ENCODE peak calls at places on chromosomes 6 and 20, in four cellular contexts. One of them, this sample, is unnamed.

GRCh38 chr20:13279171-13279570 is 58.1 kb downstream of the ISM1 start:
- DNase-seq in nephron progenitor cell: no peak
- DNase-seq in fibroblast of villous mesenchyme: no peak
- DNase-seq in endothelial cell: no peak
- DNase-seq in this sample: no peak

GRCh38 chr6:50826803-50827202 is 8.1 kb downstream of the TFAP2B start:
- DNase-seq in nephron progenitor cell: no peak
- DNase-seq in fibroblast of villous mesenchyme: no peak
- DNase-seq in endothelial cell: no peak
- DNase-seq in this sample: no peak

GRCh38 chr6:33314515-33314942 is 651 bp upstream of the TAPBP start:
- DNase-seq in nephron progenitor cell: peak; percentile 40
- DNase-seq in fibroblast of villous mesenchyme: peak; percentile 92
- DNase-seq in endothelial cell: peak; percentile 51
- DNase-seq in this sample: no peak

GRCh38 chr6:120764312-120764711 is 570.0 kb downstream of the TBC1D32 start:
- DNase-seq in nephron progenitor cell: no peak
- DNase-seq in fibroblast of villous mesenchyme: no peak
- DNase-seq in endothelial cell: no peak
- DNase-seq in this sample: no peak

GRCh38 chr6:127939442-127940066 is 38.7 kb upstream of the THEMIS start:
- DNase-seq in nephron progenitor cell: no peak
- DNase-seq in fibroblast of villous mesenchyme: peak; percentile 21
- DNase-seq in endothelial cell: no peak
- DNase-seq in this sample: no peak

GRCh38 chr20:58421497-58421850 is 32.4 kb downstream of the VAPB start:
- DNase-seq in nephron progenitor cell: no peak
- DNase-seq in fibroblast of villous mesenchyme: no peak
- DNase-seq in endothelial cell: no peak
- DNase-seq in this sample: no peak

GRCh38 chr6:166413491-166413951 is 30.8 kb upstream of the MPC1 start:
- DNase-seq in nephron progenitor cell: no peak
- DNase-seq in fibroblast of villous mesenchyme: no peak
- DNase-seq in endothelial cell: no peak
- DNase-seq in this sample: no peak

GRCh38 chr6:38604700-38605099 is 35.0 kb downstream of the BTBD9 start:
- DNase-seq in nephron progenitor cell: no peak
- DNase-seq in fibroblast of villous mesenchyme: peak; percentile 33
- DNase-seq in endothelial cell: no peak
- DNase-seq in this sample: no peak

DNA sequence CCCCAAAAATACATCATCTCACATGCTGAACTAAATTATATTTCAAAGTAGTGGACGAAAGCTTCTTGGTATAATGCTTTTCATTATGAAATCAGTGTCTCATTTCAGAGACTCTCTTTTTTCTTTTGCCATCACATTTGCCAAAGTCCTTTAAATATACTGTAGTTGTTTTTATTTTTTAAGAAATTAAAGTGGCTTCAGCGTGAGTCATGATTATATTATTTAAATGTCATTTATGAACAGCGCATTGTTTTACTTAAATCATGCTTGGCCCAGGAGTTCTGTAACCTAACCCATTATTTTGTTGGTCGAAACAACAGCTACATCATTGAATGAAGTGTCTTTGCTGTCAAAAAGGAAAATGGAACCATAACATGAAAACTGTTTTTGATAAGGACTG is 100.9 kb downstream of the CD109 start:
- DNase-seq in nephron progenitor cell: no peak
- DNase-seq in fibroblast of villous mesenchyme: peak; percentile 39
- DNase-seq in endothelial cell: no peak
- DNase-seq in this sample: no peak
- TF ChIP-seq CTCF in nephron progenitor cell: no peak
- TF ChIP-seq CTCF in fibroblast of villous mesenchyme: no peak
- TF ChIP-seq CTCF in endothelial cell: no peak
- TF ChIP-seq CTCF in this sample: no peak

GRCh38 chr6:89313006-89313405 is 2.1 kb downstream of the GABRR2 start:
- DNase-seq in nephron progenitor cell: no peak
- DNase-seq in fibroblast of villous mesenchyme: peak; percentile 83
- DNase-seq in endothelial cell: no peak
- DNase-seq in this sample: no peak

GRCh38 chr6:89311530-89311852 is 3.6 kb downstream of the GABRR2 start:
- DNase-seq in nephron progenitor cell: no peak
- DNase-seq in fibroblast of villous mesenchyme: no peak
- DNase-seq in endothelial cell: no peak
- DNase-seq in this sample: no peak

GRCh38 chr6:89314692-89315091 is 407 bp downstream of the GABRR2 start:
- DNase-seq in nephron progenitor cell: no peak
- DNase-seq in fibroblast of villous mesenchyme: no peak
- DNase-seq in endothelial cell: no peak
- DNase-seq in this sample: no peak

GRCh38 chr6:89310929-89311328 is 4.2 kb downstream of the GABRR2 start:
- DNase-seq in nephron progenitor cell: no peak
- DNase-seq in fibroblast of villous mesenchyme: peak; percentile 87
- DNase-seq in endothelial cell: no peak
- DNase-seq in this sample: no peak

DNA sequence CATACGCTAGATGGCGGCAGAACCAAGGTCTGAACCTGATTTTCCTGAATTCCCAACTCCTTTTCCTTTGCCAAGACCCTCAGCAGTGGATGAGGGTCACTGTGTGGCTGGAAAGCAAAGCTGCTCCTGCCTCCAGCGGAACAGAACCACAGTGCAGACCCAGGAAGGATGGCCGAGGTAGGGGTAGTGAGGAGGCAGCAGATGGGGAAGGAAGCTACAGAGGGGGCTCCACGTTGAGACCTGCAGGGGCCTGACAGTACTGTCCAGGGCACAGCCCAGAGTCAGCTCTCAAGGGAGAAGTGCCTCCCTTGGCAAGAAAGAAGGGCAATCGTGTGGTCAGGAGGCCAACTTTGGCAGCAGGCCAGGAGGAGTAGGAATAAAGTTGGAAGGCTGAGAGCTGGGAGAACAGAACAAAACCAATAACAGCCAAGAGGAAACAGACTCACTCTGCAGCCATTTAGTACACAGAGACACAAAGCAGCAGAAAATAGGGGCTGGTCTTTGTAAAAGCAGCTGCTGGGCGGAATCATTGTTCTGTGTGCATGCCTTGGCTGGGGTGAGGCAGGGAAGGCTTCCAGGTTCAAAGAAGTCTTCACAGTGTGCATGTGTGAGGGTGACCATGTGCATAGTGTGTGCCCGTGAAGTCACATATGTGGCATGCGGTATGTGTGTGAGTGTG is 3.1 kb downstream of the GABRR2 start:
- DNase-seq in nephron progenitor cell: peak; percentile 49
- DNase-seq in fibroblast of villous mesenchyme: peak; percentile 45
- DNase-seq in endothelial cell: peak; percentile 54
- DNase-seq in this sample: peak; percentile 44
- TF ChIP-seq CTCF in nephron progenitor cell: peak; percentile 39
- TF ChIP-seq CTCF in fibroblast of villous mesenchyme: peak; percentile 58
- TF ChIP-seq CTCF in endothelial cell: no peak
- TF ChIP-seq CTCF in this sample: peak; percentile 70

DNA sequence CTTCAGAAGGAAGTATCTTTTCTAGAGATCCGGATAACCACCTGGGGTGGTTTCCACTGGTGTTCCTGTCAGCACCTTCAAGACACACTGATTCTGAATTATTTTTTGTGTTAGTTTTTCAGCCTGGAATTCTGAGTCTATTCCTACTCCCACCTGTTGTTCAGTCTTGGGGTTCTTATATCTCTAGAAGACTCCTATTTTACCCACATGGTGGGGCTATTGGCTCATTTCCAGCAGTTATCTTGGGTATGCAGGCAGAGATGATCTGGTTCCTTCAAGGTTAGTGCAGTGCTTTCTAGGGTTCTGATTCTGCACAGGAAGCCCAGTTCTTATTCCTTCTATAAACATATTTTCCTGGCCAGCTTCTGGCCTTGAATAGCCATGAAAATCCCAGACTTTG is 175.6 kb upstream of the PDE7B start:
- DNase-seq in nephron progenitor cell: peak; percentile 44
- DNase-seq in fibroblast of villous mesenchyme: peak; percentile 49
- DNase-seq in endothelial cell: peak; percentile 59
- DNase-seq in this sample: peak; percentile 16
- TF ChIP-seq CTCF in nephron progenitor cell: peak; percentile 73
- TF ChIP-seq CTCF in fibroblast of villous mesenchyme: peak; percentile 34
- TF ChIP-seq CTCF in endothelial cell: peak; percentile 46
- TF ChIP-seq CTCF in this sample: peak; percentile 80

GRCh38 chr6:118862443-118862842 is 31.5 kb upstream of the ASF1A start:
- DNase-seq in nephron progenitor cell: no peak
- DNase-seq in fibroblast of villous mesenchyme: no peak
- DNase-seq in endothelial cell: no peak
- DNase-seq in this sample: no peak

GRCh38 chr6:118860363-118860762 is 33.6 kb upstream of the ASF1A start:
- DNase-seq in nephron progenitor cell: no peak
- DNase-seq in fibroblast of villous mesenchyme: no peak
- DNase-seq in endothelial cell: no peak
- DNase-seq in this sample: no peak

GRCh38 chr6:118864330-118865166 is 29.4 kb upstream of the ASF1A start:
- DNase-seq in nephron progenitor cell: no peak
- DNase-seq in fibroblast of villous mesenchyme: no peak
- DNase-seq in endothelial cell: no peak
- DNase-seq in this sample: no peak

GRCh38 chr6:118859517-118860064 is 34.4 kb upstream of the ASF1A start:
- DNase-seq in nephron progenitor cell: no peak
- DNase-seq in fibroblast of villous mesenchyme: no peak
- DNase-seq in endothelial cell: no peak
- DNase-seq in this sample: no peak

DNA sequence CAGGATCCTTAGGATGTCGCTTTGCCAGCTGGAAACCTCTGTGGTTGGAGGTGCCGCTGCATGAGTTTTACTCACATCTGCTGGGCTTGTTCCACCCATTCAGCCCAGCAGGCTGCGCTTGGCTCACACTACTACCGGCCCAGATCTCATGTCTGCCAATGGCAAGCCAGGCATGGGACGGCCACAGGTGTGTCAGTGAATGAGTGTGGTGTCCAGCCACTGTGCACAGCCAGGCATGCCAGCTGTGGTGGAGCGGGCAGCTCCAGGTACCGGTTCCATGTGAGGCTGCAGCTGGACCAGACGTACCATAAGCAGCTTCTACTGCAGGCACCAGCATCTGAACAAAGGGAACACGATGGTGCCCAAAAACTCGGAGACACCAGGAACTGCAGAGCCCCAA is 33.1 kb upstream of the ASF1A start:
- DNase-seq in nephron progenitor cell: no peak
- DNase-seq in fibroblast of villous mesenchyme: no peak
- DNase-seq in endothelial cell: no peak
- DNase-seq in this sample: no peak
- TF ChIP-seq CTCF in nephron progenitor cell: no peak
- TF ChIP-seq CTCF in fibroblast of villous mesenchyme: no peak
- TF ChIP-seq CTCF in endothelial cell: no peak
- TF ChIP-seq CTCF in this sample: no peak

GRCh38 chr6:150490586-150490985 is 109.1 kb upstream of the PLEKHG1 start:
- DNase-seq in nephron progenitor cell: no peak
- DNase-seq in fibroblast of villous mesenchyme: no peak
- DNase-seq in endothelial cell: no peak
- DNase-seq in this sample: no peak
- TF ChIP-seq CTCF in nephron progenitor cell: no peak
- TF ChIP-seq CTCF in fibroblast of villous mesenchyme: no peak
- TF ChIP-seq CTCF in endothelial cell: no peak
- TF ChIP-seq CTCF in this sample: no peak

This sample was measured in progenitor cell of endocrine pancreas.